ENCODE peak calls at places on chromosomes 5 and 9, in four cellular contexts. H is lower leg skin, Y is K562, B is cardiac muscle cell. R is an unnamed sample.

GRCh38 chr5:72847439-72847838 is 31.0 kb downstream of the TNPO1 start:
- DNase-seq in H (no peak), Y (no peak), B (no peak), R (no peak)

GRCh38 chr5:53991942-53992341 is 318.4 kb downstream of the ARL15 start:
- DNase-seq in H (no peak), B (no peak), Y (peak; percentile 23), R (no peak)

GRCh38 chr5:120927923-120928322 is 463.8 kb downstream of the PRR16 start:
- DNase-seq in Y (no peak), H (no peak), B (no peak), R (no peak)

GRCh38 chr5:6837519-6838110 is 124.4 kb downstream of the TENT4A start:
- DNase-seq in H (peak; percentile 70), B (peak; percentile 6), Y (peak; percentile 56), R (peak; percentile 18)

GRCh38 chr9:127654619-127655018 is 42.5 kb downstream of the STXBP1 start:
- DNase-seq in H (no peak), Y (no peak), B (no peak), R (no peak)

GRCh38 chr5:74576941-74577456 is 63.5 kb downstream of the ENC1 start:
- DNase-seq in H (no peak), B (no peak), Y (no peak), R (no peak)

GRCh38 chr9:13181652-13182051 is 97.8 kb downstream of the MPDZ start:
- DNase-seq in H (no peak), B (peak; percentile 12), Y (no peak), R (no peak)

GRCh38 chr5:126926152-126926551 is 104.2 kb downstream of the MARCHF3 start:
- DNase-seq in H (no peak), B (no peak), Y (no peak), R (no peak)

GRCh38 chr9:100437860-100438805 is 11.2 kb downstream of the MSANTD3 start:
- DNase-seq in H (peak; percentile 93), Y (peak; percentile 85), B (peak; percentile 72), R (peak; percentile 41)

GRCh38 chr9:120696551-120697230 is 17.6 kb downstream of the MEGF9 start:
- DNase-seq in H (no peak), B (no peak), Y (no peak), R (no peak)

GRCh38 chr9:93620881-93621820 is 44.8 kb downstream of the PHF2 start:
- DNase-seq in Y (no peak), H (peak; percentile 68), B (no peak), R (no peak)

GRCh38 chr9:136429683-136430590 is 9.7 kb downstream of the INPP5E start:
- DNase-seq in Y (no peak), B (no peak), H (no peak), R (no peak)

GRCh38 chr5:144125163-144125726 is 45.2 kb downstream of the YIPF5 start:
- DNase-seq in Y (no peak), H (no peak), B (no peak), R (peak; percentile 1)

GRCh38 chr5:2895196-2895595 is 143.7 kb upstream of the IRX2 start:
- DNase-seq in B (no peak), Y (no peak), H (peak; percentile 52), R (no peak)

GRCh38 chr9:134469041-134469875 is 143.0 kb downstream of the RXRA start:
- DNase-seq in B (no peak), Y (no peak), H (no peak), R (no peak)

GRCh38 chr9:112831281-112831851 is 59.3 kb downstream of the SLC46A2 start:
- DNase-seq in Y (no peak), H (peak; percentile 86), B (no peak), R (no peak)

GRCh38 chr5:369151-369939 is 47.8 kb downstream of the AHRR start:
- DNase-seq in H (peak; percentile 78), B (no peak), Y (no peak), R (no peak)

GRCh38 chr9:70418822-70419545 is 4.5 kb upstream of the KLF9 start:
- DNase-seq in B (peak; percentile 95), H (peak; percentile 99), Y (peak; percentile 90), R (no peak)

GRCh38 chr9:133263557-133263956 is 11.4 kb downstream of the ABO start:
- DNase-seq in H (no peak), B (no peak), Y (peak; percentile 77), R (no peak)

GRCh38 chr5:37777472-37778135 is 62.2 kb downstream of the GDNF start:
- DNase-seq in Y (no peak), B (no peak), H (no peak), R (no peak)

GRCh38 chr9:83511051-83511450 is 27.1 kb downstream of the FRMD3 start:
- DNase-seq in B (no peak), Y (no peak), H (no peak), R (no peak)

GRCh38 chr5:136309932-136310598 is 55.3 kb downstream of the TRPC7 start:
- DNase-seq in H (peak; percentile 26), B (no peak), Y (no peak), R (no peak)

GRCh38 chr5:172606156-172606785 is 34.8 kb upstream of the NEURL1B start:
- DNase-seq in Y (no peak), H (no peak), B (no peak), R (no peak)

GRCh38 chr9:132546148-132547051 is 36.0 kb upstream of the BARHL1 start:
- DNase-seq in H (no peak), Y (peak; percentile 18), B (peak; percentile 71), R (peak; percentile 54)

GRCh38 chr5:120535900-120536299 is 71.8 kb downstream of the PRR16 start:
- DNase-seq in B (no peak), H (no peak), Y (no peak), R (no peak)

GRCh38 chr5:132754947-132755346 is 7.7 kb downstream of the CCNI2 start:
- DNase-seq in B (peak; percentile 35), Y (peak; percentile 63), H (no peak), R (no peak)

GRCh38 chr5:42274913-42275312 is 148.3 kb upstream of the GHR start:
- DNase-seq in H (no peak), B (no peak), Y (no peak), R (no peak)

GRCh38 chr5:143494595-143494994 is 91.1 kb upstream of the NR3C1 start:
- DNase-seq in Y (no peak), H (no peak), B (no peak), R (no peak)

GRCh38 chr9:124489974-124490373 is 17.2 kb downstream of the NR5A1 start:
- DNase-seq in H (no peak), Y (no peak), B (no peak), R (no peak)

GRCh38 chr5:17182494-17182893 is 34.9 kb upstream of the BASP1 start:
- DNase-seq in Y (no peak), B (no peak), H (no peak), R (no peak)

GRCh38 chr9:4986291-4986690 is 1.2 kb downstream of the JAK2 start:
- DNase-seq in H (no peak), B (no peak), Y (no peak), R (no peak)

GRCh38 chr9:1994180-1994579 is 21.0 kb upstream of the SMARCA2 start:
- DNase-seq in H (no peak), Y (no peak), B (no peak), R (no peak)

GRCh38 chr5:59164041-59164830 is 581.4 kb downstream of the RAB3C start:
- DNase-seq in B (no peak), H (no peak), Y (no peak), R (no peak)

GRCh38 chr5:112142769-112143270 is 276.3 kb downstream of the EPB41L4A start:
- DNase-seq in Y (no peak), H (no peak), B (no peak), R (no peak)

GRCh38 chr5:5726401-5726800 is 303.9 kb downstream of the ICE1 start:
- DNase-seq in H (no peak), B (no peak), Y (peak; percentile 2), R (no peak)

DNA sequence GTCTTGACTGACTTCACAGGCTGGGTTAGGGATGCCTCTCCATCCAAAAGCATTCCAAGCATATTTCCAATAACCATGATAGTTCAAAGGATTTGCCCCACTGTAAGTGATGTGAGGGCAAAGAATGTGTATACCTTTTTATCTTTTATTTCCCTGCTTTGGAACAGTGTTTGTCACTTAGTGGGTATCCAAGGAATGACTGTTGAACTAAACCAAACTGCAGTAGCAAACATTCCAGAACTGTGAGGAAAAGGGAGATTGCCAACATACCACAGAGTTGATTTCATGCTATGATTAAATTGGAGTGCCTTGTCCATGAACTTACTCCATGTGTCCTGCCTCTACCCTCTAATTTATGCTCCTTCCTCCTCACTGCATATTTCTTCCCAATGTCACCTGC is 400.0 kb downstream of the KIAA0825 start:
- DNase-seq in B (no peak), H (no peak), Y (no peak), R (no peak)
- H3K4me3 ChIP-seq in B (no peak overlapping the region), H (no peak overlapping the region), Y (no peak overlapping the region), R (no peak overlapping the region)

DNA sequence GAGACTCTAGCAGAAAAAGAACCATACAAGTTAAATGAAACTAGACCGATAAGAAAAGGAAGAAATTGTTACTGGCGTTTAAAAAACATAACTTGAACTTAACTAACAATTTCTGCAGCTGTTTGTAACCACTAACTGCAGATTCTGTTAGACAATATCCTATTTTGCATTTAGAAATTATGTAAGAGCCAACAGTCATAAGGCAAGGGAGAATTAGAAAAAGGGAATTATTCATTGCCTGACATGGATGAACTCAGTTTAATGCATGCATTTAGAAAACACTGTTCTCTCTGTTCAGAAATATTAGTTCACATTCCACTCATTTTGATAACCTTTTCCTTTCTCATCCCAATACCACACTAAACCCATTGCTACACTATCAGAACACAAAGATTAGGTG is 96.4 kb downstream of the FNBP1 start:
- DNase-seq in Y (no peak), H (no peak), B (no peak), R (no peak)
- H3K4me3 ChIP-seq in Y (no peak overlapping the region), H (no peak overlapping the region), B (no peak overlapping the region), R (no peak overlapping the region)

DNA sequence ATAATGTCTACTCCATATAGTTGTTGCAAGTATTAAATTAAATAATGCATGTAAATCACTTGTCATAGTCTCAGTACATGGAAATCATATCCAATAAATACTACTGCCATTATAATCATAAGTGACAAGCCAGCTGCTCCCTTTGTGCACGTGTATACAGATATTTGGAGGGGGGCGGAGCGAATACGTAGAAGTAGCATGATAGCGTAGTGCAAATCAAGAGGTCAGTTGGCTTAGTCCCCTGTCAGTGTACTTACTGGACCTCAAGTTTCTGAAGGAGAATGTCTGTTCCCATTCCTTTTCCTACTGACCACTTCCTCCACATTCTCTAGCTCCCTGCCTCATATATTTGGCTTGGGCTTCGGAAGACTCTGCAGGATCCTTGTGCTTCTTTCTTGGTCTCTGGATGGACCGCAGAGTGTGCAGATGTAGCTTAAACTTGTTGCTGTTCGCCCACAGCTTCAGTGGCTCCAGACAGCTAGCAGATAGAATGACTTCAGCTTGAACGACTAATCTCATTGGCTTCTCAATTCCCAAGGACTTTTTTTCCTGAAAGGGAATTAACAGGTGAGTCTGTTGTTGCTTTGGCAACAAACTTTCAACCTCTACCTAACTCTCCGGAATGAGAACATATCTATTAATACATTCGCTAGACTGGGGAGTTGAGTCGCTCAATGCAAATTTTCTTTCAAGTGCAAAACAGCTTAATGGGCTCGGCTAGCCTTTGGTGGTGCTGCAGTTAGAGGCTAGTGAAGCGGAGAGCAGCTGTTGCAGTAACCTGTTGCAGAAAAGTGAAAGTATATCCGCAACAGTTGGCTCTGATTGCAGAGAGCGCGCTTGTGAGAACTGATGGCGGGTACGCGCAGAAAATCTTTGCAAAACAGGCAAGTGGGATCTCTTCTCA is at the start of gene PCDHB1:
- DNase-seq in H (no peak), Y (no peak), B (peak; percentile 42), R (no peak)
- H3K4me3 ChIP-seq in H (no peak within 1 kb of the TSS), Y (no peak within 1 kb of the TSS), B (peak within 1 kb of the TSS; percentile 36), R (peak within 1 kb of the TSS; percentile 39)

DNA sequence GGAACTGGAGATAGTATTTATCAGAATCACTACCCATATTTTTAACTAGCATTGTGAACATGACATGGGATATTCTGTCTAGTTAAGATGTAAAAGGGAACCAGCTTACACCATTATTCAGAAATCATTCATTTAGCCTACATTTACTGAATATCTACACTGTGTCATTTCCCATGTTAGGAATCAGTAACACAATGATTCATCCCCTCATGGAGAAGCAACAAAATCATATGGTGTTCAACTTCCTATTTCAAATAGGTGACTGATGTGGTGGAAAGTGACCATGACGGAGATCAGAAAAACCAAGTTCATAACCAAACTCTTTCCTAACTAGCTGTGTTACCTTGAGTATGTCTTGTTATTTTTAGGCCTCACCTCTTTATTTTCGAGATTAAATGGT is 550.0 kb upstream of the TUSC1 start:
- DNase-seq in Y (no peak), H (no peak), B (no peak), R (no peak)
- H3K4me3 ChIP-seq in Y (no peak overlapping the region), H (no peak overlapping the region), B (no peak overlapping the region), R (no peak overlapping the region)